ENCODE peak calls at places on chromosomes 7 and 10, in six cellular contexts. J is MG63, S is occipital lobe, M is dorsolateral prefrontal cortex, B is stromal cell of bone marrow, U is PC-9. V is an unnamed sample.

GRCh38 chr7:22723171-22723601 is 3.8 kb upstream of the IL6 start:
- DNase-seq in U (no peak), B (no peak), S (no peak), M (no peak), J (peak; percentile 32), V (no peak)

GRCh38 chr10:43844236-43844635 is 195.6 kb upstream of the ZNF32 start:
- DNase-seq in B (no peak), M (no peak), S (no peak), U (no peak), J (no peak), V (no peak)

GRCh38 chr7:94129443-94130140 is 125.4 kb upstream of the BET1 start:
- DNase-seq in M (no peak), J (no peak), B (no peak), U (peak; percentile 47), S (no peak), V (no peak)

GRCh38 chr7:105656922-105657521 is 75.7 kb upstream of the EFCAB10 start:
- DNase-seq in M (no peak), U (no peak), S (no peak), B (no peak), J (no peak), V (peak; percentile 40)

GRCh38 chr10:115760131-115760530 is 512.9 kb downstream of the GFRA1 start:
- DNase-seq in M (no peak), U (no peak), J (no peak), B (no peak), S (no peak), V (no peak)

GRCh38 chr10:35336921-35337741 is 822 bp downstream of the CCNY start:
- DNase-seq in M (peak; percentile 60), B (no peak), S (no peak), U (no peak), J (peak; percentile 46), V (no peak)

GRCh38 chr10:70829543-70829942 is 13.8 kb downstream of the SGPL1 start:
- DNase-seq in S (no peak), J (no peak), M (no peak), B (no peak), U (no peak), V (no peak)

GRCh38 chr10:98910048-98910447 is 325.6 kb downstream of the HPSE2 start:
- DNase-seq in M (no peak), B (no peak), U (no peak), J (no peak), S (no peak), V (no peak)

GRCh38 chr7:11607676-11608075 is 224.3 kb downstream of the THSD7A start:
- DNase-seq in B (no peak), J (no peak), U (no peak), M (no peak), S (no peak), V (no peak)

GRCh38 chr7:152735443-152736004 is 24.0 kb upstream of the ACTR3B start:
- DNase-seq in M (no peak), S (no peak), J (no peak), U (no peak), B (no peak), V (no peak)

GRCh38 chr7:94056796-94057207 is 52.6 kb upstream of the BET1 start:
- DNase-seq in S (no peak), J (peak; percentile 4), U (peak; percentile 79), M (no peak), B (peak; percentile 43), V (no peak)

GRCh38 chr7:68246189-68246633 is 1249.6 kb downstream of the TYW1 start:
- DNase-seq in M (no peak), U (peak; percentile 99), B (no peak), S (peak; percentile 74), J (no peak), V (no peak)

GRCh38 chr7:116499168-116500070 is at the start of gene CAV2:
- DNase-seq in S (no peak), U (peak; percentile 88), M (no peak), J (peak; percentile 75), B (no peak), V (no peak)

GRCh38 chr7:151705744-151706567 is 171.0 kb downstream of the PRKAG2 start:
- DNase-seq in J (no peak), M (no peak), B (no peak), S (no peak), U (peak; percentile 70), V (no peak)

GRCh38 chr10:120262857-120263547 is 194.0 kb upstream of the PLPP4 start:
- DNase-seq in M (no peak), S (no peak), B (no peak), U (no peak), J (no peak), V (no peak)

GRCh38 chr10:63430091-63430998 is 35.4 kb downstream of the JMJD1C start:
- DNase-seq in B (peak; percentile 36), J (peak; percentile 40), S (no peak), U (peak; percentile 69), M (no peak), V (no peak)